ENCODE peak calls at places on chromosomes 12 and 14, in ten cellular contexts. H is germinal center; D is RWPE1; V is non-pigmented ciliary epithelial cell; F is sciatic nerve; J is activated CD4-positive, alpha-beta T cell treated with anti-CD3 and anti-CD28 coated beads, Interleukin-2, amount 50 U/mL, for 4 hours; Z is fibroblast of the conjunctiva; K is GM23338; L is uterus; W is PC-3. A is an unnamed sample.
A peak's percentile ranks its signal among the peaks of the same experiment; 100 is the strongest.

GRCh38 chr12:123934829-123935228 is 37.8 kb downstream of the CCDC92 start:
- DNase-seq in L (no peak), W (no peak), F (no peak), D (no peak), J (no peak), H (no peak), K (no peak), V (no peak), Z (no peak), A (peak; percentile 44)

GRCh38 chr14:59346796-59347510 is 118.2 kb downstream of the GPR135 start:
- DNase-seq in Z (no peak), L (no peak), W (no peak), J (no peak), K (no peak), V (no peak), H (no peak), F (no peak), D (no peak), A (no peak)

GRCh38 chr12:97556201-97556824 is 93.7 kb downstream of the RMST start:
- DNase-seq in V (peak; percentile 60), L (no peak), F (no peak), H (no peak), W (peak; percentile 84), K (peak; percentile 35), J (no peak), Z (no peak), D (no peak), A (no peak)

GRCh38 chr14:75446447-75446846 is 18.6 kb downstream of the JDP2 start:
- DNase-seq in F (no peak), L (no peak), D (no peak), K (no peak), J (no peak), Z (no peak), W (no peak), H (no peak), V (no peak), A (no peak)

GRCh38 chr12:8746046-8746445 is 48.3 kb downstream of the RIMKLB start:
- DNase-seq in V (no peak), D (no peak), W (no peak), F (no peak), J (no peak), L (no peak), K (no peak), H (no peak), Z (no peak), A (no peak)

GRCh38 chr12:12684375-12685106 is 11.4 kb downstream of the GPR19 start:
- DNase-seq in Z (no peak), D (no peak), J (no peak), V (no peak), W (peak; percentile 22), L (no peak), F (no peak), H (no peak), K (peak; percentile 99), A (no peak)

GRCh38 chr12:132294121-132295034 is 35.0 kb downstream of the GALNT9 start:
- DNase-seq in V (no peak), L (no peak), D (no peak), H (no peak), K (no peak), J (no peak), W (no peak), Z (no peak), F (no peak), A (no peak)

GRCh38 chr12:29081101-29081500 is 68.0 kb upstream of the FAR2 start:
- DNase-seq in F (no peak), H (no peak), J (no peak), V (no peak), L (no peak), Z (no peak), D (no peak), K (no peak), W (no peak), A (no peak)

GRCh38 chr14:85532981-85533820 is 3.3 kb downstream of the FLRT2 start:
- DNase-seq in D (peak; percentile 72), F (peak; percentile 84), J (no peak), W (peak; percentile 7), V (no peak), H (no peak), L (peak; percentile 42), Z (peak; percentile 88), K (peak; percentile 95), A (peak; percentile 85)

GRCh38 chr14:55123101-55123500 is 6.0 kb upstream of the LGALS3 start:
- DNase-seq in V (peak; percentile 88), L (peak; percentile 73), K (no peak), F (no peak), Z (peak; percentile 58), D (no peak), W (peak; percentile 76), H (no peak), J (no peak), A (no peak)

GRCh38 chr12:124277394-124278222 is 17.3 kb upstream of the RFLNA start:
- DNase-seq in V (no peak), D (no peak), H (no peak), J (no peak), F (no peak), Z (no peak), L (no peak), K (no peak), W (no peak), A (no peak)

GRCh38 chr12:5503774-5504173 is 71.9 kb downstream of the NTF3 start:
- DNase-seq in Z (no peak), K (no peak), D (peak; percentile 13), W (no peak), F (no peak), V (no peak), H (no peak), L (no peak), J (no peak), A (no peak)

GRCh38 chr12:44422559-44422958 is 453.6 kb downstream of the NELL2 start:
- DNase-seq in K (peak; percentile 10), H (no peak), J (no peak), W (no peak), F (no peak), Z (no peak), D (no peak), L (no peak), V (no peak), A (no peak)

A was measured in posterior vena cava.